ENCODE peak calls at places on chromosomes 11 and 22, in six cellular contexts. H, E, G, F, N and L are unnamed samples.

GRCh38 chr11:128458316-128458715 is 129.0 kb downstream of the ETS1 start:
- DNase-seq in F (no peak), N (no peak), G (peak), H (no peak), E (peak), L (no peak)

GRCh38 chr22:26124991-26125725 is 44.1 kb upstream of the SEZ6L start:
- DNase-seq in F (no peak), H (no peak), E (no peak), N (no peak), G (no peak), L (no peak)

GRCh38 chr11:11735586-11735985 is 106.2 kb upstream of the USP47 start:
- DNase-seq in H (no peak), E (no peak), F (no peak), N (no peak), G (no peak), L (no peak)

GRCh38 chr22:24129980-24130379 is 51.3 kb upstream of the SUSD2 start:
- DNase-seq in F (no peak), N (no peak), H (no peak), E (no peak), G (no peak), L (no peak)

GRCh38 chr11:43947003-43947500 is 4.6 kb downstream of the C11orf96 start:
- DNase-seq in G (no peak), N (no peak), E (no peak), F (no peak), H (no peak), L (no peak)

GRCh38 chr11:9953994-9954626 is 290.2 kb downstream of the SWAP70 start:
- DNase-seq in H (no peak), F (no peak), N (no peak), G (no peak), E (no peak), L (no peak)

GRCh38 chr11:1920909-1921575 is 1.5 kb downstream of the TNNT3 start:
- DNase-seq in F (no peak), G (no peak), E (no peak), N (no peak), H (no peak), L (no peak)

GRCh38 chr11:13010737-13011342 is 1.7 kb downstream of the RASSF10 start:
- DNase-seq in N (no peak), E (no peak), F (no peak), H (no peak), G (no peak), L (no peak)

GRCh38 chr22:49151256-49152131 is 676.2 kb downstream of the BRD1 start:
- DNase-seq in F (no peak), N (no peak), E (no peak), G (no peak), H (no peak), L (no peak)

GRCh38 chr22:35299217-35299716 is 427 bp upstream of the TOM1 start:
- DNase-seq in E (peak), F (peak), H (no peak), N (no peak), G (no peak), L (no peak)